ENCODE peak calls at places on chromosomes 13 and 19, in seven cellular contexts. P is bronchial epithelial cell, R is heart right ventricle, O is adrenal gland, V is A549, C is GM20000, K is fibroblast of lung. S is an unnamed sample.

GRCh38 chr19:16326401-16327130 is 1.9 kb downstream of the KLF2 start:
- DNase-seq in P (no peak), R (no peak), O (no peak), K (no peak), C (peak), V (no peak), S (peak)

GRCh38 chr19:7888145-7888825 is at the start of gene LRRC8E:
- DNase-seq in C (peak), P (peak), V (peak), O (peak), R (no peak), K (peak), S (no peak)

GRCh38 chr13:45055198-45055901 is 65.0 kb upstream of the GTF2F2 start:
- DNase-seq in R (no peak), O (no peak), K (peak), C (peak), P (peak), V (peak), S (peak)

GRCh38 chr13:103236213-103236612 is 170.0 kb upstream of the SLC10A2 start:
- DNase-seq in R (no peak), O (no peak), V (no peak), P (peak), C (no peak), K (peak), S (no peak)

GRCh38 chr13:113283904-113284303 is 13.1 kb upstream of the LAMP1 start:
- DNase-seq in R (no peak), O (no peak), C (no peak), V (no peak), K (no peak), P (peak), S (no peak)

GRCh38 chr19:46088101-46088500 is 36.4 kb downstream of the IGFL3 start:
- DNase-seq in O (no peak), K (no peak), V (no peak), R (no peak), C (no peak), P (no peak), S (no peak)

GRCh38 chr13:103130681-103131210 is 64.5 kb upstream of the SLC10A2 start:
- DNase-seq in P (peak), R (no peak), K (no peak), V (no peak), C (peak), O (no peak), S (no peak)

GRCh38 chr19:5231857-5232503 is 108.6 kb downstream of the PTPRS start:
- DNase-seq in O (no peak), V (no peak), P (no peak), K (peak), R (no peak), C (no peak), S (no peak)

GRCh38 chr19:55028757-55029156 is 9.3 kb downstream of the GP6 start:
- DNase-seq in C (no peak), O (no peak), K (no peak), P (no peak), R (no peak), V (no peak), S (no peak)

GRCh38 chr13:24675806-24676570 is 4.2 kb upstream of the ATP12A start:
- DNase-seq in R (no peak), K (no peak), V (no peak), O (no peak), C (no peak), P (no peak), S (no peak)

GRCh38 chr19:49421039-49421877 is 2.0 kb downstream of the PTH2 start:
- DNase-seq in P (peak), C (peak), V (no peak), R (peak), K (peak), O (peak), S (peak)

GRCh38 chr19:15455996-15456395 is 6.2 kb upstream of the WIZ start:
- DNase-seq in O (no peak), V (no peak), R (no peak), K (no peak), P (no peak), C (no peak), S (no peak)

GRCh38 chr19:49930483-49931011 is 1.2 kb upstream of the NUP62 start:
- DNase-seq in K (no peak), P (no peak), R (peak), O (peak), C (no peak), V (no peak), S (no peak)

GRCh38 chr13:34682406-34682805 is 259.7 kb upstream of the NBEA start:
- DNase-seq in V (no peak), C (no peak), P (no peak), O (no peak), R (no peak), K (no peak), S (no peak)

GRCh38 chr19:8986296-8986695 is 23.9 kb downstream of the MUC16 start:
- DNase-seq in R (no peak), K (no peak), P (no peak), O (no peak), V (no peak), C (no peak), S (no peak)

GRCh38 chr13:26440111-26440510 is 117.4 kb upstream of the WASF3 start:
- DNase-seq in P (no peak), O (no peak), R (no peak), K (no peak), C (no peak), V (no peak), S (no peak)

GRCh38 chr13:99071666-99072065 is 93.8 kb upstream of the DOCK9 start:
- DNase-seq in O (peak), R (no peak), C (no peak), K (no peak), P (no peak), V (no peak), S (no peak)

GRCh38 chr19:48959341-48960239 is 4.9 kb downstream of the BAX start:
- DNase-seq in C (no peak), P (no peak), R (no peak), V (no peak), K (no peak), O (no peak), S (no peak)

GRCh38 chr13:97743946-97744345 is 209.5 kb upstream of the IPO5 start:
- DNase-seq in V (no peak), R (no peak), P (no peak), C (no peak), O (no peak), K (peak), S (no peak)

GRCh38 chr13:110525328-110526319 is 35.9 kb downstream of the RAB20 start:
- DNase-seq in R (peak), K (no peak), P (no peak), C (peak), V (no peak), O (peak), S (peak)

GRCh38 chr13:95568131-95568530 is 15.6 kb downstream of the CLDN10 start:
- DNase-seq in V (no peak), K (no peak), P (no peak), C (no peak), O (no peak), R (no peak), S (no peak)

GRCh38 chr19:47273313-47274070 is 1.2 kb upstream of the INAFM1 start:
- DNase-seq in V (peak), C (peak), K (peak), P (peak), R (peak), O (peak), S (peak)

GRCh38 chr13:36998624-36999041 is 507 bp downstream of the ALG5 start:
- DNase-seq in P (no peak), K (no peak), O (no peak), C (peak), V (no peak), R (peak), S (no peak)

GRCh38 chr13:51330741-51331140 is 8.8 kb upstream of the SERPINE3 start:
- DNase-seq in V (no peak), R (no peak), O (no peak), K (no peak), P (no peak), C (peak), S (peak)

GRCh38 chr19:28553005-28553404 is 659.9 kb downstream of the UQCRFS1 start:
- DNase-seq in O (no peak), V (no peak), P (no peak), C (no peak), K (no peak), R (no peak), S (no peak)

GRCh38 chr19:45597425-45598111 is 4.4 kb downstream of the GPR4 start:
- DNase-seq in R (no peak), V (no peak), C (peak), O (no peak), P (no peak), K (no peak), S (no peak)

GRCh38 chr19:48511800-48512503 is at the start of gene LMTK3:
- DNase-seq in K (peak), O (no peak), C (peak), V (peak), P (no peak), R (no peak), S (peak)

GRCh38 chr19:39870171-39870971 is 24.2 kb upstream of the FBL start:
- DNase-seq in V (no peak), C (no peak), P (no peak), O (no peak), R (no peak), K (no peak), S (no peak)

GRCh38 chr19:55176116-55176515 is 4.0 kb downstream of the SYT5 start:
- DNase-seq in O (no peak), C (no peak), K (no peak), V (no peak), P (no peak), R (no peak), S (no peak)

GRCh38 chr19:13100031-13100588 is 2.5 kb downstream of the LYL1 start:
- DNase-seq in R (no peak), P (no peak), K (no peak), O (no peak), V (no peak), C (peak), S (peak)
- TF ChIP-seq CTCF in R (no peak), P (no peak), K (no peak), O (no peak), V (no peak), C (no peak), S (no peak)

GRCh38 chr19:41563847-41564514 is 12.0 kb upstream of the CEACAM21 start:
- DNase-seq in V (no peak), C (no peak), R (no peak), P (peak), K (no peak), O (no peak), S (no peak)

GRCh38 chr19:41570179-41570578 is 5.8 kb upstream of the CEACAM21 start:
- DNase-seq in O (no peak), C (no peak), R (no peak), K (no peak), V (no peak), P (no peak), S (no peak)

GRCh38 chr19:41569481-41570150 is 6.3 kb upstream of the CEACAM21 start:
- DNase-seq in P (no peak), V (no peak), K (no peak), R (no peak), C (no peak), O (no peak), S (no peak)

GRCh38 chr19:41565384-41565730 is 10.6 kb upstream of the CEACAM21 start:
- DNase-seq in P (no peak), V (no peak), K (no peak), R (no peak), O (no peak), C (no peak), S (no peak)

GRCh38 chr19:41564515-41565383 is 11.2 kb upstream of the CEACAM21 start:
- DNase-seq in C (no peak), O (peak), K (no peak), P (no peak), R (no peak), V (no peak), S (no peak)
- TF ChIP-seq CTCF in C (no peak), O (no peak), K (no peak), P (no peak), R (no peak), V (no peak), S (no peak)

GRCh38 chr13:30353601-30354000 is 46.2 kb upstream of the KATNAL1 start:
- DNase-seq in C (no peak), O (no peak), R (no peak), P (no peak), K (no peak), V (no peak), S (no peak)
- TF ChIP-seq CTCF in C (no peak), O (no peak), R (no peak), P (no peak), K (no peak), V (no peak), S (no peak)

DNA sequence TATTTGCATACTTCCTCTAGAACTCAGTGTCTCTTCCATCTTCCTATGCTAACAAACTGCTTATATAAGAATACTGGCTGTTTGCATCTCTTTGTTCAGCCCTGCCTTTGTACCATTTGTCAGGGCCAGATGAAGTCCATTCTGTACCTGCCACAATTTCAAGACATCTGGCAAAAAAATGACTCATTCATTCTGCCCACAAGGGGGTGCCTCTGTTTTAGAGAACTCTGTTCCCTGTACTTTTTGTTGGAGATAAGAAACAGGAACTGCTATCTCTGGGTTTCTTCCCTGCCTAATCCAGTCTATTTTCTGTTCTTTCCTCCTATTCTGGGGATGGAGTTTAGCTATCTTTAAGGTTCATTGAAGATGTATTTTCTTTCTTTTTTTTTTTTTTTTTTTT is 23.0 kb downstream of the ZNF568 start:
- DNase-seq in V (no peak), R (no peak), O (no peak), C (no peak), K (no peak), P (no peak), S (no peak)
- TF ChIP-seq CTCF in V (no peak), R (no peak), O (no peak), C (no peak), K (no peak), P (no peak), S (no peak)

GRCh38 chr13:39682310-39682709 is 26.8 kb downstream of the COG6 start:
- DNase-seq in K (no peak), V (no peak), C (no peak), P (no peak), O (no peak), R (no peak), S (no peak)

GRCh38 chr13:39682788-39683187 is 27.3 kb downstream of the COG6 start:
- DNase-seq in K (no peak), R (no peak), V (no peak), C (peak), O (no peak), P (no peak), S (peak)

GRCh38 chr13:39688278-39688677 is 32.8 kb downstream of the COG6 start:
- DNase-seq in V (no peak), K (no peak), O (no peak), R (no peak), P (no peak), C (no peak), S (no peak)

GRCh38 chr13:39685652-39686051 is 30.2 kb downstream of the COG6 start:
- DNase-seq in C (no peak), V (no peak), O (no peak), R (no peak), K (no peak), P (no peak), S (no peak)

DNA sequence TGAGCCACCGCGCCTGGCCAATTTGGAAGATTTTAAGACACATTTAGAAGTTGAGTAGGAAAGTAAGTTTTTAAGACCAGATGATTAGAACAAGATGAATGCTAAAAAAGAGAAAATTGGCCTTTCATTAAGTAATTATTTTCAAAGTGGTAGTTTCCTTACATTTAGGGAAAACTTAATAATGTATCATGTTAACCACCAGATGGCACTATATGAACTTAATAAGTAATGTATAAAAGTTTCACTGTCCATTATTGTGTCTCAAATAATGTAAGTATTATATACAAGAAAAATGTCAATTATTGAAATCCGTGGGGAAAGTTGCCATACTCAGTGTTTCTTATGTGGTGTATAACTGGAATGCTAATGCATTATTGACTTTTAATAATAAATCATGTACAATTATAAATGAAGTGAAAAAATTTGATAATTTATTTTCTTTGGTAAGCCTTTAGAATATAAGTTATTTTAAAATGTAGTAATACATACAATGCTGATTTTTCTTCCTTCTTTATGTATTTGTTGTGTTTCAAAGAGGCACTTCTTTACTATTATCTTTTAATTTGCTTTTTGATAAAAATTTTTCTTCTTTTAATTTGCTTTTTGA is 29.2 kb downstream of the COG6 start:
- DNase-seq in K (peak), V (peak), O (no peak), R (no peak), C (peak), P (peak), S (peak)
- TF ChIP-seq CTCF in K (no peak), V (peak), O (peak), R (peak), C (no peak), P (no peak), S (peak)

DNA sequence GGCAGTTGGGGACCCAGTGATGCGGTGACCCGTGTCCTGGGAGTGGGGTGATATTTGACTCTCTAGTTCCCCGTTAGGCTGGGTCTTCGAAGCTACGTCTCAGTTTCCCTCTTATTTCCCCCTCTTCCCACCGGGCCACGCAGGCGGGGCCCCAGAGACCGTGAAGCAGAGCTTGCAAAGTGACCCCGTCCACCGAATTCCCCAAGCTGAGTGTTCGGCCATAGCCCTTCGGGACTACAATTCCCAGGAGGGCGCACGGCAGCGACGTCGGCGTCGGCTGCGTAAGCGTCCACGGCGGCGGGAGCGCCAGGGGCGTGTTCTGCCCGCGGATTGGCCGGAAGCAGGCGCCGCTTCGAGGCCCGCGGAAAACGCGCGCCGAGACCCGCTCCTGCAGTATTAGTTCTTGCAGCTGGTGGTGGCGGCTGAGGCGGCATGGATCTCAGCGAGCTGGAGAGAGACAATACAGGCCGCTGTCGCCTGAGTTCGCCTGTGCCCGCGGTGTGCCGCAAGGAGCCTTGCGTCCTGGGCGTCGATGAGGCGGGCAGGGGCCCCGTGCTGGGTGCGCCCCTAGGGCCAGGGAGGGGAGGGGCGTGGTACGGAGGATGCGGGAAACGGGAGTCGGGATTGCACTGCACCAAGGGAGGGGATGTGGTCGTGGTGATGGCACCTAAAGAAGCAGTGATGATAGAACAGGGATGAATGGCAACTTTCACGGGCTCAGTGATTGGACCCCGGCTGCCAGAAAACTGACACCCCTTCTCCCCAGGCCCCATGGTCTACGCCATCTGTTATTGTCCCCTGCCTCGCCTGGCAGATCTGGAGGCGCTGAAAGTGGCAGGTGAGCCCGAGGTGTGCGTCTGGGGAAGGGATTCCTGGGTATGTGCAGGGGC is at the start of gene RNASEH2A:
- DNase-seq in C (peak), K (peak), V (peak), P (peak), O (peak), R (peak), S (peak)
- TF ChIP-seq CTCF in C (no peak), K (no peak), V (no peak), P (no peak), O (peak), R (no peak), S (no peak)

S was measured in GM13976.